ENCODE peak calls at places on chromosomes 13 and 19, in eight cellular contexts. One of them, this sample, is unnamed.

GRCh38 chr19:10228925-10229324 is 2.2 kb downstream of the S1PR2 start:
- DNase-seq in right atrium auricular region: no peak
- DNase-seq in mammary epithelial cell: no peak
- DNase-seq in hippocampal formation: no peak
- DNase-seq in activated CD4-positive, alpha-beta T cell treated with anti-CD3 and anti-CD28 coated beads for 24 hours: no peak
- DNase-seq in keratinocyte: no peak
- DNase-seq in non-pigmented ciliary epithelial cell: no peak
- DNase-seq in EL: peak
- DNase-seq in this sample: no peak

GRCh38 chr19:32168111-32168510 is 177.3 kb upstream of the ZNF507 start:
- DNase-seq in right atrium auricular region: peak
- DNase-seq in mammary epithelial cell: no peak
- DNase-seq in hippocampal formation: no peak
- DNase-seq in activated CD4-positive, alpha-beta T cell treated with anti-CD3 and anti-CD28 coated beads for 24 hours: no peak
- DNase-seq in keratinocyte: no peak
- DNase-seq in non-pigmented ciliary epithelial cell: no peak
- DNase-seq in EL: no peak
- DNase-seq in this sample: no peak

GRCh38 chr13:24931450-24932217 is 164.3 kb upstream of the PABPC3 start:
- DNase-seq in right atrium auricular region: no peak
- DNase-seq in mammary epithelial cell: no peak
- DNase-seq in hippocampal formation: no peak
- DNase-seq in activated CD4-positive, alpha-beta T cell treated with anti-CD3 and anti-CD28 coated beads for 24 hours: no peak
- DNase-seq in keratinocyte: no peak
- DNase-seq in non-pigmented ciliary epithelial cell: no peak
- DNase-seq in EL: no peak
- DNase-seq in this sample: no peak

GRCh38 chr13:40975441-40975840 is 43.7 kb downstream of the ELF1 start:
- DNase-seq in right atrium auricular region: no peak
- DNase-seq in mammary epithelial cell: peak
- DNase-seq in hippocampal formation: no peak
- DNase-seq in activated CD4-positive, alpha-beta T cell treated with anti-CD3 and anti-CD28 coated beads for 24 hours: no peak
- DNase-seq in keratinocyte: no peak
- DNase-seq in non-pigmented ciliary epithelial cell: no peak
- DNase-seq in EL: no peak
- DNase-seq in this sample: peak

GRCh38 chr13:43933378-43933777 is 53.7 kb downstream of the LACC1 start:
- DNase-seq in right atrium auricular region: no peak
- DNase-seq in mammary epithelial cell: no peak
- DNase-seq in hippocampal formation: no peak
- DNase-seq in activated CD4-positive, alpha-beta T cell treated with anti-CD3 and anti-CD28 coated beads for 24 hours: no peak
- DNase-seq in keratinocyte: no peak
- DNase-seq in non-pigmented ciliary epithelial cell: no peak
- DNase-seq in EL: no peak
- DNase-seq in this sample: no peak

GRCh38 chr13:95298971-95299627 is 2.2 kb downstream of the ABCC4 start:
- DNase-seq in right atrium auricular region: no peak
- DNase-seq in mammary epithelial cell: peak
- DNase-seq in hippocampal formation: no peak
- DNase-seq in activated CD4-positive, alpha-beta T cell treated with anti-CD3 and anti-CD28 coated beads for 24 hours: no peak
- DNase-seq in keratinocyte: no peak
- DNase-seq in non-pigmented ciliary epithelial cell: peak
- DNase-seq in EL: peak
- DNase-seq in this sample: no peak

GRCh38 chr19:29887498-29887897 is 54.5 kb upstream of the URI1 start:
- DNase-seq in right atrium auricular region: no peak
- DNase-seq in mammary epithelial cell: no peak
- DNase-seq in hippocampal formation: no peak
- DNase-seq in activated CD4-positive, alpha-beta T cell treated with anti-CD3 and anti-CD28 coated beads for 24 hours: no peak
- DNase-seq in keratinocyte: no peak
- DNase-seq in non-pigmented ciliary epithelial cell: no peak
- DNase-seq in EL: no peak
- DNase-seq in this sample: no peak

GRCh38 chr19:13784731-13785452 is 10.4 kb upstream of the ZSWIM4 start:
- DNase-seq in right atrium auricular region: peak
- DNase-seq in mammary epithelial cell: peak
- DNase-seq in hippocampal formation: peak
- DNase-seq in activated CD4-positive, alpha-beta T cell treated with anti-CD3 and anti-CD28 coated beads for 24 hours: peak
- DNase-seq in keratinocyte: no peak
- DNase-seq in non-pigmented ciliary epithelial cell: no peak
- DNase-seq in EL: peak
- DNase-seq in this sample: peak

GRCh38 chr13:107461751-107462150 is 753.6 kb downstream of the LIG4 start:
- DNase-seq in right atrium auricular region: no peak
- DNase-seq in mammary epithelial cell: no peak
- DNase-seq in hippocampal formation: no peak
- DNase-seq in activated CD4-positive, alpha-beta T cell treated with anti-CD3 and anti-CD28 coated beads for 24 hours: no peak
- DNase-seq in keratinocyte: no peak
- DNase-seq in non-pigmented ciliary epithelial cell: no peak
- DNase-seq in EL: no peak
- DNase-seq in this sample: no peak

GRCh38 chr13:52809310-52809769 is 39.1 kb downstream of the PCDH8 start:
- DNase-seq in right atrium auricular region: no peak
- DNase-seq in mammary epithelial cell: peak
- DNase-seq in hippocampal formation: peak
- DNase-seq in activated CD4-positive, alpha-beta T cell treated with anti-CD3 and anti-CD28 coated beads for 24 hours: peak
- DNase-seq in keratinocyte: peak
- DNase-seq in non-pigmented ciliary epithelial cell: peak
- DNase-seq in EL: peak
- DNase-seq in this sample: peak

GRCh38 chr19:1449467-1450442 is at the start of gene APC2:
- DNase-seq in right atrium auricular region: no peak
- DNase-seq in mammary epithelial cell: no peak
- DNase-seq in hippocampal formation: peak
- DNase-seq in activated CD4-positive, alpha-beta T cell treated with anti-CD3 and anti-CD28 coated beads for 24 hours: no peak
- DNase-seq in keratinocyte: no peak
- DNase-seq in non-pigmented ciliary epithelial cell: no peak
- DNase-seq in EL: peak
- DNase-seq in this sample: no peak

GRCh38 chr19:10036601-10037071 is 23.4 kb downstream of the RDH8 start:
- DNase-seq in right atrium auricular region: no peak
- DNase-seq in mammary epithelial cell: no peak
- DNase-seq in hippocampal formation: no peak
- DNase-seq in activated CD4-positive, alpha-beta T cell treated with anti-CD3 and anti-CD28 coated beads for 24 hours: no peak
- DNase-seq in keratinocyte: no peak
- DNase-seq in non-pigmented ciliary epithelial cell: no peak
- DNase-seq in EL: no peak
- DNase-seq in this sample: peak

GRCh38 chr13:31204592-31204991 is 4.8 kb downstream of the B3GLCT start:
- DNase-seq in right atrium auricular region: no peak
- DNase-seq in mammary epithelial cell: peak
- DNase-seq in hippocampal formation: no peak
- DNase-seq in activated CD4-positive, alpha-beta T cell treated with anti-CD3 and anti-CD28 coated beads for 24 hours: no peak
- DNase-seq in keratinocyte: peak
- DNase-seq in non-pigmented ciliary epithelial cell: peak
- DNase-seq in EL: peak
- DNase-seq in this sample: peak

GRCh38 chr19:10551698-10552301 is 8.1 kb downstream of the ATG4D start:
- DNase-seq in right atrium auricular region: no peak
- DNase-seq in mammary epithelial cell: peak
- DNase-seq in hippocampal formation: no peak
- DNase-seq in activated CD4-positive, alpha-beta T cell treated with anti-CD3 and anti-CD28 coated beads for 24 hours: no peak
- DNase-seq in keratinocyte: no peak
- DNase-seq in non-pigmented ciliary epithelial cell: no peak
- DNase-seq in EL: peak
- DNase-seq in this sample: peak

GRCh38 chr13:102400619-102401125 is 1.2 kb downstream of the FGF14 start:
- DNase-seq in right atrium auricular region: peak
- DNase-seq in mammary epithelial cell: peak
- DNase-seq in hippocampal formation: no peak
- DNase-seq in activated CD4-positive, alpha-beta T cell treated with anti-CD3 and anti-CD28 coated beads for 24 hours: no peak
- DNase-seq in keratinocyte: no peak
- DNase-seq in non-pigmented ciliary epithelial cell: no peak
- DNase-seq in EL: no peak
- DNase-seq in this sample: no peak

GRCh38 chr13:90232291-90232690 is 1115.2 kb upstream of the MIR17HG start:
- DNase-seq in right atrium auricular region: no peak
- DNase-seq in mammary epithelial cell: no peak
- DNase-seq in hippocampal formation: no peak
- DNase-seq in activated CD4-positive, alpha-beta T cell treated with anti-CD3 and anti-CD28 coated beads for 24 hours: no peak
- DNase-seq in keratinocyte: no peak
- DNase-seq in non-pigmented ciliary epithelial cell: no peak
- DNase-seq in EL: no peak
- DNase-seq in this sample: no peak

GRCh38 chr19:42658148-42658547 is 63.4 kb upstream of the CEACAM8 start:
- DNase-seq in right atrium auricular region: no peak
- DNase-seq in mammary epithelial cell: no peak
- DNase-seq in hippocampal formation: no peak
- DNase-seq in activated CD4-positive, alpha-beta T cell treated with anti-CD3 and anti-CD28 coated beads for 24 hours: no peak
- DNase-seq in keratinocyte: no peak
- DNase-seq in non-pigmented ciliary epithelial cell: no peak
- DNase-seq in EL: no peak
- DNase-seq in this sample: no peak

GRCh38 chr19:51246153-51246552 is 4.7 kb upstream of the SIGLECL1 start:
- DNase-seq in right atrium auricular region: no peak
- DNase-seq in mammary epithelial cell: peak
- DNase-seq in hippocampal formation: no peak
- DNase-seq in activated CD4-positive, alpha-beta T cell treated with anti-CD3 and anti-CD28 coated beads for 24 hours: no peak
- DNase-seq in keratinocyte: no peak
- DNase-seq in non-pigmented ciliary epithelial cell: no peak
- DNase-seq in EL: no peak
- DNase-seq in this sample: peak

GRCh38 chr19:11378319-11379189 is 4.1 kb downstream of the SWSAP1 start:
- DNase-seq in right atrium auricular region: no peak
- DNase-seq in mammary epithelial cell: peak
- DNase-seq in hippocampal formation: no peak
- DNase-seq in activated CD4-positive, alpha-beta T cell treated with anti-CD3 and anti-CD28 coated beads for 24 hours: no peak
- DNase-seq in keratinocyte: no peak
- DNase-seq in non-pigmented ciliary epithelial cell: no peak
- DNase-seq in EL: peak
- DNase-seq in this sample: peak

GRCh38 chr19:41861098-41861768 is 1.2 kb downstream of the RPS19 start:
- DNase-seq in right atrium auricular region: no peak
- DNase-seq in mammary epithelial cell: no peak
- DNase-seq in hippocampal formation: no peak
- DNase-seq in activated CD4-positive, alpha-beta T cell treated with anti-CD3 and anti-CD28 coated beads for 24 hours: no peak
- DNase-seq in keratinocyte: no peak
- DNase-seq in non-pigmented ciliary epithelial cell: no peak
- DNase-seq in EL: no peak
- DNase-seq in this sample: no peak

GRCh38 chr19:6423499-6424189 is 967 bp downstream of the KHSRP start:
- DNase-seq in right atrium auricular region: peak
- DNase-seq in mammary epithelial cell: peak
- DNase-seq in hippocampal formation: no peak
- DNase-seq in activated CD4-positive, alpha-beta T cell treated with anti-CD3 and anti-CD28 coated beads for 24 hours: no peak
- DNase-seq in keratinocyte: no peak
- DNase-seq in non-pigmented ciliary epithelial cell: peak
- DNase-seq in EL: peak
- DNase-seq in this sample: peak

GRCh38 chr19:14073925-14074838 is 1.6 kb downstream of the MISP3 start:
- DNase-seq in right atrium auricular region: peak
- DNase-seq in mammary epithelial cell: peak
- DNase-seq in hippocampal formation: no peak
- DNase-seq in activated CD4-positive, alpha-beta T cell treated with anti-CD3 and anti-CD28 coated beads for 24 hours: no peak
- DNase-seq in keratinocyte: no peak
- DNase-seq in non-pigmented ciliary epithelial cell: no peak
- DNase-seq in EL: peak
- DNase-seq in this sample: peak

GRCh38 chr19:3618144-3618810 is 8.3 kb downstream of the CACTIN start:
- DNase-seq in right atrium auricular region: peak
- DNase-seq in mammary epithelial cell: no peak
- DNase-seq in hippocampal formation: no peak
- DNase-seq in activated CD4-positive, alpha-beta T cell treated with anti-CD3 and anti-CD28 coated beads for 24 hours: peak
- DNase-seq in keratinocyte: no peak
- DNase-seq in non-pigmented ciliary epithelial cell: no peak
- DNase-seq in EL: peak
- DNase-seq in this sample: peak

GRCh38 chr19:6424190-6424938 is at the start of gene KHSRP:
- DNase-seq in right atrium auricular region: no peak
- DNase-seq in mammary epithelial cell: no peak
- DNase-seq in hippocampal formation: no peak
- DNase-seq in activated CD4-positive, alpha-beta T cell treated with anti-CD3 and anti-CD28 coated beads for 24 hours: no peak
- DNase-seq in keratinocyte: no peak
- DNase-seq in non-pigmented ciliary epithelial cell: no peak
- DNase-seq in EL: peak
- DNase-seq in this sample: no peak

GRCh38 chr13:95185851-95186250 is 115.4 kb downstream of the ABCC4 start:
- DNase-seq in right atrium auricular region: no peak
- DNase-seq in mammary epithelial cell: no peak
- DNase-seq in hippocampal formation: no peak
- DNase-seq in activated CD4-positive, alpha-beta T cell treated with anti-CD3 and anti-CD28 coated beads for 24 hours: no peak
- DNase-seq in keratinocyte: no peak
- DNase-seq in non-pigmented ciliary epithelial cell: no peak
- DNase-seq in EL: no peak
- DNase-seq in this sample: no peak

GRCh38 chr19:16052353-16052752 is 23.9 kb upstream of the TPM4 start:
- DNase-seq in right atrium auricular region: no peak
- DNase-seq in mammary epithelial cell: no peak
- DNase-seq in hippocampal formation: no peak
- DNase-seq in activated CD4-positive, alpha-beta T cell treated with anti-CD3 and anti-CD28 coated beads for 24 hours: no peak
- DNase-seq in keratinocyte: no peak
- DNase-seq in non-pigmented ciliary epithelial cell: no peak
- DNase-seq in EL: no peak
- DNase-seq in this sample: no peak

GRCh38 chr13:59531571-59532091 is 632.1 kb downstream of the DIAPH3 start:
- DNase-seq in right atrium auricular region: peak
- DNase-seq in mammary epithelial cell: peak
- DNase-seq in hippocampal formation: peak
- DNase-seq in activated CD4-positive, alpha-beta T cell treated with anti-CD3 and anti-CD28 coated beads for 24 hours: no peak
- DNase-seq in keratinocyte: no peak
- DNase-seq in non-pigmented ciliary epithelial cell: peak
- DNase-seq in EL: peak
- DNase-seq in this sample: peak

GRCh38 chr19:40862333-40862732 is 12.1 kb upstream of the CYP2A6 start:
- DNase-seq in right atrium auricular region: no peak
- DNase-seq in mammary epithelial cell: no peak
- DNase-seq in hippocampal formation: no peak
- DNase-seq in activated CD4-positive, alpha-beta T cell treated with anti-CD3 and anti-CD28 coated beads for 24 hours: no peak
- DNase-seq in keratinocyte: no peak
- DNase-seq in non-pigmented ciliary epithelial cell: no peak
- DNase-seq in EL: no peak
- DNase-seq in this sample: no peak

GRCh38 chr13:49113526-49114286 is 106.4 kb upstream of the MLNR start:
- DNase-seq in right atrium auricular region: no peak
- DNase-seq in mammary epithelial cell: peak
- DNase-seq in hippocampal formation: no peak
- DNase-seq in activated CD4-positive, alpha-beta T cell treated with anti-CD3 and anti-CD28 coated beads for 24 hours: no peak
- DNase-seq in keratinocyte: no peak
- DNase-seq in non-pigmented ciliary epithelial cell: peak
- DNase-seq in EL: peak
- DNase-seq in this sample: peak

GRCh38 chr13:109669234-109669612 is 117.2 kb downstream of the IRS2 start:
- DNase-seq in right atrium auricular region: no peak
- DNase-seq in mammary epithelial cell: no peak
- DNase-seq in hippocampal formation: no peak
- DNase-seq in activated CD4-positive, alpha-beta T cell treated with anti-CD3 and anti-CD28 coated beads for 24 hours: no peak
- DNase-seq in keratinocyte: no peak
- DNase-seq in non-pigmented ciliary epithelial cell: no peak
- DNase-seq in EL: no peak
- DNase-seq in this sample: no peak

GRCh38 chr19:43798546-43799409 is 3.5 kb downstream of the LYPD5 start:
- DNase-seq in right atrium auricular region: no peak
- DNase-seq in mammary epithelial cell: peak
- DNase-seq in hippocampal formation: no peak
- DNase-seq in activated CD4-positive, alpha-beta T cell treated with anti-CD3 and anti-CD28 coated beads for 24 hours: peak
- DNase-seq in keratinocyte: peak
- DNase-seq in non-pigmented ciliary epithelial cell: no peak
- DNase-seq in EL: peak
- DNase-seq in this sample: no peak

GRCh38 chr19:16161848-16162247 is 11.5 kb downstream of the CIB3 start:
- DNase-seq in right atrium auricular region: no peak
- DNase-seq in mammary epithelial cell: peak
- DNase-seq in hippocampal formation: no peak
- DNase-seq in activated CD4-positive, alpha-beta T cell treated with anti-CD3 and anti-CD28 coated beads for 24 hours: no peak
- DNase-seq in keratinocyte: peak
- DNase-seq in non-pigmented ciliary epithelial cell: peak
- DNase-seq in EL: peak
- DNase-seq in this sample: peak

GRCh38 chr13:51785592-51786424 is 18.2 kb downstream of the DHRS12 start:
- DNase-seq in right atrium auricular region: no peak
- DNase-seq in mammary epithelial cell: no peak
- DNase-seq in hippocampal formation: no peak
- DNase-seq in activated CD4-positive, alpha-beta T cell treated with anti-CD3 and anti-CD28 coated beads for 24 hours: no peak
- DNase-seq in keratinocyte: no peak
- DNase-seq in non-pigmented ciliary epithelial cell: no peak
- DNase-seq in EL: peak
- DNase-seq in this sample: peak

GRCh38 chr19:13969897-13970296 is 17.6 kb downstream of the DCAF15 start:
- DNase-seq in right atrium auricular region: no peak
- DNase-seq in mammary epithelial cell: no peak
- DNase-seq in hippocampal formation: no peak
- DNase-seq in activated CD4-positive, alpha-beta T cell treated with anti-CD3 and anti-CD28 coated beads for 24 hours: no peak
- DNase-seq in keratinocyte: no peak
- DNase-seq in non-pigmented ciliary epithelial cell: no peak
- DNase-seq in EL: no peak
- DNase-seq in this sample: no peak

This sample was measured in myocyte.